ENCODE peak calls at places on chromosomes 13 and 19, in four cellular contexts. X, B, H and S are unnamed samples.
A peak's percentile ranks its signal among the peaks of the same experiment; 100 is the strongest.

GRCh38 chr13:57409656-57410055 is 221.9 kb upstream of the PCDH17 start:
- DNase-seq in X (no peak), B (no peak), H (no peak), S (no peak)

GRCh38 chr13:110387451-110388140 is 80.5 kb downstream of the COL4A2 start:
- DNase-seq in X (peak; percentile 29), B (no peak), H (peak; percentile 71), S (no peak)

GRCh38 chr19:29128203-29128602 is 84.7 kb downstream of the UQCRFS1 start:
- DNase-seq in X (no peak), B (no peak), H (no peak), S (no peak)

GRCh38 chr19:51368366-51369282 is at the start of gene CLDND2:
- DNase-seq in X (no peak), B (no peak), H (no peak), S (no peak)

GRCh38 chr13:77262198-77262597 is 64.7 kb downstream of the MYCBP2 start:
- DNase-seq in X (no peak), B (no peak), H (no peak), S (no peak)

GRCh38 chr13:68386808-68387207 is 1156.7 kb upstream of the PCDH9 start:
- DNase-seq in X (no peak), B (no peak), H (no peak), S (no peak)

GRCh38 chr19:47518854-47519253 is 4.0 kb upstream of the NAPA start:
- DNase-seq in X (no peak), B (no peak), H (no peak), S (no peak)

GRCh38 chr13:93775507-93776108 is 549.0 kb downstream of the GPC6 start:
- DNase-seq in X (no peak), B (no peak), H (no peak), S (peak; percentile 87)

GRCh38 chr19:9308091-9308490 is 1.5 kb downstream of the ZNF699 start:
- DNase-seq in X (no peak), B (no peak), H (no peak), S (no peak)

GRCh38 chr13:41668130-41668757 is 210.9 kb downstream of the RGCC start:
- DNase-seq in X (peak; percentile 50), B (peak; percentile 52), H (no peak), S (peak; percentile 71)

GRCh38 chr19:16066611-16067104 is 9.6 kb upstream of the TPM4 start:
- DNase-seq in X (no peak), B (no peak), H (no peak), S (peak; percentile 36)

GRCh38 chr19:8355631-8356402 is 8.1 kb upstream of the ANGPTL4 start:
- DNase-seq in X (no peak), B (no peak), H (no peak), S (peak; percentile 86)

GRCh38 chr19:38267780-38268430 is 3.5 kb downstream of the SPINT2 start:
- DNase-seq in X (peak; percentile 37), B (peak; percentile 81), H (no peak), S (no peak)

GRCh38 chr19:49347835-49348234 is 12.6 kb downstream of the CD37 start:
- DNase-seq in X (no peak), B (no peak), H (no peak), S (no peak)

GRCh38 chr13:40563350-40564125 is 102.9 kb downstream of the FOXO1 start:
- DNase-seq in X (no peak), B (no peak), H (no peak), S (no peak)

GRCh38 chr19:21677696-21678418 is 89.5 kb downstream of the ZNF100 start:
- DNase-seq in X (no peak), B (peak; percentile 18), H (peak; percentile 58), S (no peak)

GRCh38 chr19:16627194-16627927 is 643 bp downstream of the MED26 start:
- DNase-seq in X (no peak), B (no peak), H (peak; percentile 68), S (no peak)

GRCh38 chr13:37959284-37959683 is 89.7 kb upstream of the TRPC4 start:
- DNase-seq in X (no peak), B (no peak), H (no peak), S (no peak)

GRCh38 chr13:23660249-23660648 is 90.0 kb downstream of the TNFRSF19 start:
- DNase-seq in X (no peak), B (no peak), H (no peak), S (no peak)

GRCh38 chr19:940591-941291 is 14.9 kb downstream of the ARID3A start:
- DNase-seq in X (peak; percentile 87), B (peak; percentile 81), H (peak; percentile 82), S (peak; percentile 68)

GRCh38 chr19:10751109-10751972 is 33.5 kb downstream of the DNM2 start:
- DNase-seq in X (no peak), B (peak; percentile 35), H (no peak), S (no peak)

GRCh38 chr13:49530452-49530851 is 34.7 kb downstream of the PHF11 start:
- DNase-seq in X (peak; percentile 45), B (no peak), H (no peak), S (no peak)

GRCh38 chr13:50593228-50593627 is 250.3 kb downstream of the DLEU7 start:
- DNase-seq in X (no peak), B (no peak), H (no peak), S (no peak)

GRCh38 chr13:50611117-50611781 is 232.2 kb downstream of the DLEU7 start:
- DNase-seq in X (no peak), B (no peak), H (no peak), S (no peak)

GRCh38 chr13:27353166-27353583 is 71.2 kb upstream of the GTF3A start:
- DNase-seq in X (no peak), B (no peak), H (no peak), S (peak; percentile 61)

GRCh38 chr19:4183967-4184717 is 1.7 kb downstream of the ANKRD24 start:
- DNase-seq in X (no peak), B (no peak), H (no peak), S (no peak)

GRCh38 chr13:65913173-65913572 is 1317.0 kb downstream of the PCDH9 start:
- DNase-seq in X (no peak), B (no peak), H (no peak), S (peak; percentile 21)

GRCh38 chr13:98274921-98275487 is 97.9 kb upstream of the RNF113B start:
- DNase-seq in X (no peak), B (no peak), H (no peak), S (no peak)
- H3K27ac ChIP-seq in X (no peak overlapping the region), B (no peak overlapping the region), H (no peak overlapping the region), S (peak overlapping the region; percentile 53)

GRCh38 chr19:34471906-34472305 is 9.7 kb upstream of the WTIP start:
- DNase-seq in X (no peak), B (no peak), H (no peak), S (no peak)
- H3K27ac ChIP-seq in X (no peak overlapping the region), B (no peak overlapping the region), H (no peak overlapping the region), S (no peak overlapping the region)

DNA sequence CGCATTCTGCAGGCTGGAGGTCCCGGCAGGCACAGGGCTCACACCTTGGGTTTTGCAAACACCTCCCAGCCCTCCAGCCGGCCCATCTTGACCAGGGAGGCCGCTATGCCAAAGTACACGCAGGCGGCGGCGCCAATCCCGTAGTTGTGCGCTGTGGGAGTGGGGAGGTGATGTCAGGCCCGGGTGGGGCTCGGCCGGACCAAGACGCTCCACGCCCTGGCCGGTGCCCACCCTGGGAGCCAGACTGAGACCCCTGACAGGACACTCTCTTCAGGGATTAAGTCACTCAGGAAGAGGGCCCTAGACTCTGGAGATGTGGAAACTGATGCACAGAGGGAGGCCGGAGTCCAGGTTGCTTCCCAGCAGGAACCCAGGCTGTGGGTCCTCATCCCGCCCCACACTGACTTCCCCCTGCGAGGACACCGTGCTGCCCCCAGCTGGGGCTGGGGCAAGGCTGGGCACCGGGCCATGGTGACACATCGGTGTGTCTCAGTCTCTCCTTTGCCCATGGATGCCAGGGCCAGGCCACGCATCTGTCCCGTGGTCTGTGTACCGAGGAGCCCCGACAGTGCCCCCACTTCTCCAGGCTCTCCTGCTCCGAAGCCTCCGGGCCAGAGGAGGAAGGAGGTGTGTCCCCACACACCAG is 8.8 kb downstream of the NDUFA11 start:
- DNase-seq in X (no peak), B (no peak), H (no peak), S (no peak)
- H3K27ac ChIP-seq in X (no peak overlapping the region), B (no peak overlapping the region), H (peak overlapping the region; percentile 89), S (no peak overlapping the region)

DNA sequence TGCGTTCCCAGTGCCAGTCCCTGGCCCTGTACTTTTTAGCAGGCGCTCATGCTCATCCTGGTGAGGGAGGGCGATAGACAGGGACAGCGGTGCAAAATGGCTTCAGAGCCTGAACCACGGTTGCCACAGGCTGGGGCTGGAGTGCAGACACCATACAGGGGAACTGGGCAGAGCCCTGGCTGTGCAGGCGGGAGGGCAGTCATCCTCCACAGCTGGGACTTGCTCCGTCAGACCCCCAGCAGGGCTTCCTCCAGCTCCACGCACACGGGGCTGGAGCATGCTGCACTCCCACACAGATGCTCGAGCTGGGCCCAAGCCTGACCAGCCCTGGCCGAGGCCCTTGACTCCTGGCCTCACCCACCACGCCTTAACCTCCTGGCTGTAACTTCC is 23.7 kb downstream of the TFDP1 start:
- DNase-seq in X (no peak), B (no peak), H (no peak), S (no peak)
- H3K27ac ChIP-seq in X (no peak overlapping the region), B (no peak overlapping the region), H (no peak overlapping the region), S (no peak overlapping the region)

GRCh38 chr19:19866599-19867248 is 1.0 kb downstream of the ZNF253 start:
- DNase-seq in X (peak; percentile 42), B (peak; percentile 19), H (no peak), S (no peak)
- H3K27ac ChIP-seq in X (peak overlapping the region; percentile 87), B (peak overlapping the region; percentile 87), H (peak overlapping the region; percentile 96), S (no peak overlapping the region)

GRCh38 chr19:2602391-2603181 is 99.9 kb downstream of the GNG7 start:
- DNase-seq in X (peak; percentile 90), B (peak; percentile 85), H (peak; percentile 88), S (peak; percentile 64)
- H3K27ac ChIP-seq in X (peak overlapping the region; percentile 81), B (peak overlapping the region; percentile 57), H (peak overlapping the region; percentile 83), S (peak overlapping the region; percentile 26)